ENCODE peak calls at places on chromosomes 1 and 21, in six cellular contexts. M is AG04450; T is uterus; A is CD8-positive, alpha-beta memory T cell; Y is sigmoid colon; G is CD8-positive, alpha-beta T cell. L is an unnamed sample.

GRCh38 chr1:41626616-41627375 is 142.3 kb upstream of the EDN2 start:
- DNase-seq in M (no peak), T (no peak), A (no peak), Y (peak; percentile 38), G (peak; percentile 32), L (no peak)

GRCh38 chr1:164308101-164308500 is 250.9 kb upstream of the PBX1 start:
- DNase-seq in M (no peak), T (no peak), A (no peak), Y (no peak), G (no peak), L (no peak)

GRCh38 chr1:58325797-58326196 is 220.7 kb downstream of the OMA1 start:
- DNase-seq in M (no peak), T (no peak), A (no peak), Y (no peak), G (no peak), L (no peak)

GRCh38 chr1:90712153-90712930 is 4.8 kb downstream of the BARHL2 start:
- DNase-seq in M (no peak), T (no peak), A (no peak), Y (no peak), G (no peak), L (no peak)

GRCh38 chr21:44516828-44517174 is 23.2 kb downstream of the KRTAP10-1 start:
- DNase-seq in M (no peak), T (no peak), A (no peak), Y (no peak), G (no peak), L (no peak)

GRCh38 chr1:162381383-162381782 is at the start of gene C1orf226:
- DNase-seq in M (no peak), T (no peak), A (no peak), Y (no peak), G (peak; percentile 15), L (no peak)

GRCh38 chr1:64292399-64292798 is 89.0 kb downstream of the UBE2U start:
- DNase-seq in M (no peak), T (no peak), A (no peak), Y (no peak), G (no peak), L (no peak)

GRCh38 chr1:240582953-240583352 is 29.0 kb downstream of the GREM2 start:
- DNase-seq in M (no peak), T (no peak), A (no peak), Y (no peak), G (no peak), L (no peak)

GRCh38 chr21:38811257-38811656 is 5.5 kb downstream of the ETS2 start:
- DNase-seq in M (peak; percentile 67), T (no peak), A (no peak), Y (no peak), G (no peak), L (peak; percentile 70)

GRCh38 chr1:11138952-11139351 is 39.3 kb upstream of the EXOSC10 start:
- DNase-seq in M (no peak), T (no peak), A (no peak), Y (no peak), G (no peak), L (no peak)

GRCh38 chr1:10128081-10128765 is 82.1 kb upstream of the KIF1B start:
- DNase-seq in M (no peak), T (no peak), A (no peak), Y (no peak), G (no peak), L (no peak)

GRCh38 chr1:22702255-22702654 is 8.4 kb upstream of the EPHB2 start:
- DNase-seq in M (no peak), T (no peak), A (no peak), Y (no peak), G (no peak), L (no peak)

GRCh38 chr1:56539403-56539802 is 40.0 kb downstream of the PLPP3 start:
- DNase-seq in M (no peak), T (no peak), A (no peak), Y (no peak), G (no peak), L (no peak)

GRCh38 chr21:34336756-34337391 is 26.9 kb upstream of the KCNE2 start:
- DNase-seq in M (peak; percentile 65), T (no peak), A (no peak), Y (no peak), G (no peak), L (no peak)

GRCh38 chr1:115114308-115114707 is 25.0 kb upstream of the TSPAN2 start:
- DNase-seq in M (no peak), T (no peak), A (no peak), Y (no peak), G (no peak), L (no peak)

GRCh38 chr1:85278853-85279314 is 2.5 kb upstream of the BCL10 start:
- DNase-seq in M (peak; percentile 78), T (peak; percentile 63), A (no peak), Y (no peak), G (no peak), L (peak; percentile 92)

GRCh38 chr1:161019767-161020572 is 982 bp downstream of the F11R start:
- DNase-seq in M (no peak), T (no peak), A (no peak), Y (no peak), G (no peak), L (no peak)

GRCh38 chr21:42612390-42612789 is 41.0 kb upstream of the PDE9A start:
- DNase-seq in M (no peak), T (no peak), A (no peak), Y (no peak), G (no peak), L (no peak)

GRCh38 chr1:209513226-209513625 is 70.3 kb upstream of the CAMK1G start:
- DNase-seq in M (no peak), T (no peak), A (no peak), Y (no peak), G (no peak), L (peak; percentile 12)

GRCh38 chr1:109111386-109112055 is 2.4 kb upstream of the ELAPOR1 start:
- DNase-seq in M (no peak), T (no peak), A (no peak), Y (no peak), G (no peak), L (no peak)

GRCh38 chr1:76054357-76054756 is 20.2 kb upstream of the ST6GALNAC3 start:
- DNase-seq in M (no peak), T (no peak), A (no peak), Y (no peak), G (no peak), L (no peak)

GRCh38 chr1:216314369-216315095 is 108.7 kb downstream of the USH2A start:
- DNase-seq in M (no peak), T (no peak), A (no peak), Y (no peak), G (no peak), L (no peak)

GRCh38 chr1:223711173-223711572 is 1.2 kb upstream of the CAPN2 start:
- DNase-seq in M (no peak), T (no peak), A (no peak), Y (no peak), G (no peak), L (no peak)

GRCh38 chr1:95369985-95370670 is 136.1 kb downstream of the RWDD3 start:
- DNase-seq in M (no peak), T (no peak), A (no peak), Y (no peak), G (no peak), L (no peak)

GRCh38 chr1:226825037-226825745 is 45.2 kb upstream of the PSEN2 start:
- DNase-seq in M (no peak), T (peak; percentile 15), A (no peak), Y (no peak), G (no peak), L (no peak)

GRCh38 chr21:38965910-38966504 is 160.3 kb downstream of the ETS2 start:
- DNase-seq in M (no peak), T (no peak), A (no peak), Y (no peak), G (no peak), L (no peak)

GRCh38 chr1:65813956-65814355 is 21.3 kb downstream of the PDE4B start:
- DNase-seq in M (no peak), T (no peak), A (no peak), Y (no peak), G (no peak), L (no peak)

GRCh38 chr1:117651616-117652015 is 45.8 kb downstream of the TENT5C start:
- DNase-seq in M (no peak), T (no peak), A (no peak), Y (no peak), G (no peak), L (no peak)

GRCh38 chr1:117653732-117654484 is 48.1 kb downstream of the TENT5C start:
- DNase-seq in M (no peak), T (no peak), A (no peak), Y (no peak), G (no peak), L (no peak)

GRCh38 chr1:117653195-117653594 is 47.3 kb downstream of the TENT5C start:
- DNase-seq in M (no peak), T (no peak), A (no peak), Y (no peak), G (no peak), L (no peak)

GRCh38 chr1:117652421-117652820 is 46.6 kb downstream of the TENT5C start:
- DNase-seq in M (no peak), T (no peak), A (no peak), Y (no peak), G (no peak), L (no peak)

DNA sequence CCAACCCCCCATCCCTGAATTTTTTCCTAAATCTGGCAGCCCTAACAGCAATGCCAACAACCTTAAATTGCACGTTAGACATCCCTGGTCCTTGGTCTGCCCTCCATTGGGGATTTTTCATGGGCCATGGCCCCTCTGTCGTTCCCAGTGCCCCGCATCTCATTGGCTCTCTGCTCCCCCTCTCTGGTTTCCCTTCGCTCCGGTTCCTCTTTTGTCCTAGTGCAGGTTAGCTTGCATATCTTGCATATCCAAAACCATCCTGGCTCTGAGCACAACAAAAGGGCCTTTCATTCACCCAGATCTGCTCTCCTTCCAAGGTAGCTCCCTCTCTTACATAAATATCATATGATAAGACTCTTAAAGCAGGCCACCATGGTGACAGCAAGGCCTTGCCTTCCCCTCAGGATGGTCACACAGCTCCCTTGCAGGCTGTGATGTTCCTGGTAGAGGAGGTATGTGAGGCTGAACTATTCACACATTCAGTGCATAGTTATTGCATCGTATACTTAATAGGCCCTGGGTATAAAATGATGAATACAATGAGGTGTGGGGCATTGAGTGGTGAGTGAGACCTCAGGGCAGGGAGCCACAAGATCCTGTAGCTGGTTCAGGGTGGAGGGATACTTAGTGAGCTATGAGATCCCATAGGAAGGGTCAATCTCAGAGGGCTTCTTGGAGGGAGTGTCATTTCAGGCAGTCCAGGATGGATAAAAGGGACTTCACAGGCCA is 45.2 kb downstream of the TENT5C start:
- DNase-seq in M (no peak), T (no peak), A (no peak), Y (no peak), G (no peak), L (no peak)
- H3K4me3 ChIP-seq in M (no peak overlapping the region), T (no peak overlapping the region), A (no peak overlapping the region), Y (no peak overlapping the region), G (no peak overlapping the region), L (no peak overlapping the region)

GRCh38 chr1:218342091-218342490 is 3.0 kb upstream of the TGFB2 start:
- DNase-seq in M (no peak), T (no peak), A (no peak), Y (no peak), G (no peak), L (no peak)
- H3K4me3 ChIP-seq in M (no peak overlapping the region), T (no peak overlapping the region), A (no peak overlapping the region), Y (no peak overlapping the region), G (no peak overlapping the region), L (no peak overlapping the region)

GRCh38 chr1:203037509-203038190 is 11.4 kb downstream of the PPFIA4 start:
- DNase-seq in M (no peak), T (no peak), A (no peak), Y (no peak), G (no peak), L (no peak)
- H3K4me3 ChIP-seq in M (no peak overlapping the region), T (no peak overlapping the region), A (no peak overlapping the region), Y (no peak overlapping the region), G (no peak overlapping the region), L (no peak overlapping the region)

GRCh38 chr21:29296452-29296851 is 2.3 kb upstream of the BACH1 start:
- DNase-seq in M (no peak), T (no peak), A (no peak), Y (no peak), G (no peak), L (no peak)
- H3K4me3 ChIP-seq in M (no peak overlapping the region), T (no peak overlapping the region), A (no peak overlapping the region), Y (no peak overlapping the region), G (no peak overlapping the region), L (no peak overlapping the region)

L was measured in HFF-Myc.